ENCODE peak calls at places on chromosome 9, in seven cellular contexts. Z is tibial nerve, X is activated B cell treated with CpG ODN at 0.5 μM for 24 hours, J is spleen, A is astrocyte of the cerebellum, I is mucosa of descending colon, P is AG09319. M is an unnamed sample.

GRCh38 chr9:125444166-125444565 is 182.5 kb downstream of the GAPVD1 start:
- DNase-seq in Z (no peak), X (no peak), J (no peak), A (no peak), I (no peak), P (no peak), M (no peak)

GRCh38 chr9:133403766-133404439 is 13.9 kb downstream of the REXO4 start:
- DNase-seq in Z (no peak), X (no peak), J (peak; percentile 86), A (no peak), I (peak; percentile 56), P (no peak), M (peak; percentile 37)

GRCh38 chr9:91199739-91200497 is 161.8 kb downstream of the AUH start:
- DNase-seq in Z (no peak), X (no peak), J (no peak), A (no peak), I (no peak), P (no peak), M (no peak)

GRCh38 chr9:13033959-13034695 is 245.4 kb downstream of the MPDZ start:
- DNase-seq in Z (peak; percentile 67), X (no peak), J (no peak), A (peak; percentile 44), I (peak; percentile 59), P (peak; percentile 18), M (no peak)

GRCh38 chr9:134169166-134169565 is 4.8 kb upstream of the RNU6ATAC start:
- DNase-seq in Z (no peak), X (no peak), J (no peak), A (no peak), I (no peak), P (no peak), M (no peak)

GRCh38 chr9:33165263-33166151 is 1.6 kb downstream of the B4GALT1 start:
- DNase-seq in Z (peak; percentile 99), X (no peak), J (peak; percentile 78), A (peak; percentile 44), I (peak; percentile 78), P (peak; percentile 83), M (no peak)

GRCh38 chr9:108270041-108270440 is 585.7 kb downstream of the ACTL7B start:
- DNase-seq in Z (no peak), X (no peak), J (no peak), A (no peak), I (no peak), P (no peak), M (no peak)

GRCh38 chr9:20591223-20591622 is 31.1 kb downstream of the MLLT3 start:
- DNase-seq in Z (no peak), X (no peak), J (no peak), A (no peak), I (no peak), P (no peak), M (no peak)

GRCh38 chr9:115691686-115692085 is 461.9 kb upstream of the PAPPA start:
- DNase-seq in Z (no peak), X (no peak), J (no peak), A (peak; percentile 22), I (no peak), P (peak; percentile 84), M (no peak)

GRCh38 chr9:116985636-116986414 is 298.7 kb downstream of the TRIM32 start:
- DNase-seq in Z (no peak), X (no peak), J (no peak), A (no peak), I (no peak), P (no peak), M (no peak)

GRCh38 chr9:121725008-121725795 is 73.8 kb downstream of the DAB2IP start:
- DNase-seq in Z (peak; percentile 94), X (no peak), J (no peak), A (peak; percentile 85), I (peak; percentile 74), P (peak; percentile 98), M (no peak)

GRCh38 chr9:127838375-127839078 is 15.9 kb downstream of the ENG start:
- DNase-seq in Z (peak; percentile 61), X (no peak), J (peak; percentile 87), A (no peak), I (peak; percentile 41), P (peak; percentile 86), M (no peak)

GRCh38 chr9:85166808-85167545 is 497.4 kb downstream of the NTRK2 start:
- DNase-seq in Z (no peak), X (no peak), J (no peak), A (no peak), I (no peak), P (no peak), M (no peak)

GRCh38 chr9:134216961-134217360 is 52.6 kb upstream of the RNU6ATAC start:
- DNase-seq in Z (no peak), X (no peak), J (peak; percentile 28), A (no peak), I (no peak), P (no peak), M (no peak)

DNA sequence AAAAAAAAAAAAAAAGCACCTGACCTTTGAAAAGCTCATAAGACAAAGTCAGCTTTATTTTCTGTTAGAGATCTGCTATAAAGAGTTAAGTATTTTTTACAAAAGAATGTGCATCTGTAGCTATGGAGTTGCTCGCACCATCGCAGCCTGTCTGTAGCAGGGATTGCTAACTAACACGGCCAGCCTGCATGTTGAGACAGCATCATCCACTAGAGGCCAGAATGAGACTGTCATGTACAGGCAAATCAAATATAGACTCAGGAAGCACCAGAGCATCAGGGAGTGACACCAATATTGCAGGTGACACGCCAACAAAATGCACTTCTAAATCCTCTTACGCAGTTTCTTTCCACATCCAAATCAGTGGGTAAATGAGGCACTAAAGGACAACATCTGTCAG is 136.3 kb upstream of the RASEF start:
- DNase-seq in Z (peak; percentile 43), X (no peak), J (no peak), A (peak; percentile 60), I (peak; percentile 58), P (peak; percentile 25), M (no peak)
- TF ChIP-seq CTCF in Z (peak; percentile 28), X (no peak), J (peak; percentile 62), A (peak; percentile 90), I (no peak), P (peak; percentile 78), M (no peak)

DNA sequence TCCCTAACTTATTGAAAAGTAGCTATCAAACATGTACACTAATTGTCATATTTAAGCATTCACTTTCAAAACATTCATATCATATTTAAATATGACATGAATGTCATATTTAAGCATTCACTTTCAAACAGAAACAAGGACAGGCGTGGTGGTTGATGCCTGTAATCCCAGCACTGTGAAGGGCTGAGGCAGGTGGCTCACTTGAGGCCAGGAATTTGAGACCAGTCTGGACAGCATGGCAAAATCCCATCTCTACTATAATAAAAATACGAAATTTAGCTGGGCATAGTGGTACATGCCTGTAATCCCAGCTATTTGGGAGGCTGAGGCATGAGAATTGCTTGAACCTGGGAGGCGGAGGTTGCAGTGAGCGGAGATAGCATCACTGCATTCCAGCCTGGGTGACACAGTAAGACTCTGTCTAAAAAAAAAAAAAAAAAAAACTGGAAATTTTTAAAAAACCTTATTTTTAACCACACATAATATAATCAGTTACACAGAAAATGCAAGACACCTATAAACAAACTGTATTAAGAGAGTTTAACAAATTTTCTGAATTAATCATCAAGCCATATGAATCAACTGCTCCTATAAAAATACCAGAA is 88.1 kb downstream of the LPAR1 start:
- DNase-seq in Z (no peak), X (no peak), J (no peak), A (no peak), I (no peak), P (no peak), M (no peak)
- TF ChIP-seq CTCF in Z (no peak), X (no peak), J (no peak), A (no peak), I (no peak), P (no peak), M (no peak)

DNA sequence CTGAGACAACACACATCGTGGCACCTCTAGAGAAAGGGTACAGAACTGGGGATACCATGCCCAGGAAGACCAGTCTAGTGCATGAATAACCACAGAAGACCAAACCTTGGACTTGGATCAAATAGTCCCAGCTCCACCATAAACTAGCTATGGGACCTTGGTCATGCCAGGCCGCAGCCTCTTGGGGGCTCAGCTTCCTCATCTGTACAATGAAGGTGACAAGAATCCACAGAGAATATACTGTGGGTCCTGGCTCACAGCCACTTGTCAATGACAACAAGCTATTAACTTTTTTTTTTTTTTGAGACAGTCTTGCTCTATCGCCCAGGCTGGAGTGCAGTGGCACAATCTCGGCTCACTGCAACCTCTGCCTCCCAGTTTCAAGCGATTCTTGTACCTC is 3.9 kb downstream of the KYAT1 start:
- DNase-seq in Z (no peak), X (no peak), J (no peak), A (no peak), I (no peak), P (no peak), M (no peak)
- TF ChIP-seq CTCF in Z (no peak), X (no peak), J (no peak), A (no peak), I (no peak), P (no peak), M (no peak)

GRCh38 chr9:4380406-4380805 is 80.5 kb upstream of the GLIS3 start:
- DNase-seq in Z (no peak), X (no peak), J (no peak), A (no peak), I (no peak), P (no peak), M (no peak)

GRCh38 chr9:4370501-4370900 is 70.6 kb upstream of the GLIS3 start:
- DNase-seq in Z (no peak), X (no peak), J (no peak), A (no peak), I (no peak), P (no peak), M (no peak)

GRCh38 chr9:4371108-4371507 is 71.2 kb upstream of the GLIS3 start:
- DNase-seq in Z (no peak), X (no peak), J (no peak), A (peak; percentile 59), I (no peak), P (peak; percentile 44), M (no peak)

GRCh38 chr9:4375424-4376195 is 75.7 kb upstream of the GLIS3 start:
- DNase-seq in Z (no peak), X (no peak), J (no peak), A (peak; percentile 33), I (no peak), P (no peak), M (no peak)
- TF ChIP-seq CTCF in Z (peak; percentile 17), X (no peak), J (peak; percentile 31), A (peak; percentile 46), I (no peak), P (peak; percentile 57), M (no peak)

GRCh38 chr9:72365525-72366256 is 683 bp upstream of the ZFAND5 start:
- DNase-seq in Z (peak; percentile 91), X (peak; percentile 67), J (peak; percentile 95), A (peak; percentile 71), I (peak; percentile 84), P (peak; percentile 79), M (peak; percentile 64)
- TF ChIP-seq CTCF in Z (no peak), X (no peak), J (peak; percentile 27), A (no peak), I (no peak), P (peak; percentile 17), M (no peak)